ENCODE peak calls at places on chromosomes 11 and 22, in six cellular contexts. L, G, C, T, K and M are unnamed samples.
A peak's percentile ranks its signal among the peaks of the same experiment; 100 is the strongest.

GRCh38 chr11:2940166-2940929 is 11.1 kb upstream of the PHLDA2 start:
- DNase-seq in L (no peak), G (no peak), C (peak; percentile 30), T (peak; percentile 85), K (no peak), M (peak; percentile 52)

GRCh38 chr22:18947905-18948304 is 11.8 kb upstream of the PRODH start:
- DNase-seq in L (no peak), G (no peak), C (no peak), T (peak; percentile 47), K (no peak), M (no peak)

GRCh38 chr11:66858186-66858938 is 1.5 kb downstream of the LRFN4 start:
- DNase-seq in L (no peak), G (no peak), C (no peak), T (no peak), K (no peak), M (no peak)

GRCh38 chr22:44732017-44732561 is 20.3 kb upstream of the ARHGAP8 start:
- DNase-seq in L (no peak), G (no peak), C (no peak), T (peak; percentile 40), K (no peak), M (no peak)

GRCh38 chr11:117946196-117946841 is 17.1 kb upstream of the TMPRSS13 start:
- DNase-seq in L (no peak), G (no peak), C (no peak), T (no peak), K (no peak), M (no peak)

GRCh38 chr11:119696378-119697157 is 32.4 kb downstream of the NECTIN1 start:
- DNase-seq in L (no peak), G (no peak), C (no peak), T (no peak), K (no peak), M (no peak)

GRCh38 chr11:105821366-105821765 is 200.7 kb downstream of the MSANTD4 start:
- DNase-seq in L (no peak), G (no peak), C (no peak), T (no peak), K (no peak), M (no peak)

GRCh38 chr11:63560506-63561179 is 2.5 kb downstream of the PLAAT2 start:
- DNase-seq in L (no peak), G (no peak), C (peak; percentile 45), T (no peak), K (no peak), M (peak; percentile 17)

GRCh38 chr11:31240340-31240904 is 129.1 kb downstream of the DCDC1 start:
- DNase-seq in L (no peak), G (no peak), C (peak; percentile 4), T (no peak), K (no peak), M (no peak)

GRCh38 chr11:73217131-73217809 is 811 bp upstream of the P2RY2 start:
- DNase-seq in L (no peak), G (no peak), C (no peak), T (no peak), K (peak; percentile 70), M (no peak)

GRCh38 chr11:78812513-78813293 is 238.0 kb upstream of the NARS2 start:
- DNase-seq in L (no peak), G (no peak), C (no peak), T (no peak), K (no peak), M (no peak)

GRCh38 chr11:21185959-21186358 is 516.6 kb downstream of the NELL1 start:
- DNase-seq in L (no peak), G (no peak), C (no peak), T (no peak), K (no peak), M (no peak)

GRCh38 chr11:57791321-57792059 is 29.9 kb downstream of the CTNND1 start:
- DNase-seq in L (no peak), G (no peak), C (peak; percentile 20), T (peak; percentile 68), K (no peak), M (no peak)

GRCh38 chr22:21641417-21641794 is 696 bp upstream of the SDF2L1 start:
- DNase-seq in L (peak; percentile 48), G (no peak), C (no peak), T (no peak), K (peak; percentile 71), M (no peak)

GRCh38 chr22:46358766-46359165 is 23.3 kb downstream of the TRMU start:
- DNase-seq in L (no peak), G (no peak), C (no peak), T (peak; percentile 59), K (no peak), M (no peak)

GRCh38 chr11:122888162-122888561 is 5.6 kb downstream of the JHY start:
- DNase-seq in L (no peak), G (no peak), C (no peak), T (no peak), K (no peak), M (no peak)

GRCh38 chr11:95228081-95228859 is 2.7 kb downstream of the SESN3 start:
- DNase-seq in L (no peak), G (no peak), C (no peak), T (no peak), K (no peak), M (no peak)

GRCh38 chr22:25759825-25760231 is 17.8 kb downstream of the MYO18B start:
- DNase-seq in L (peak; percentile 26), G (no peak), C (no peak), T (no peak), K (no peak), M (no peak)

GRCh38 chr22:20550851-20551744 is 43.7 kb downstream of the MED15 start:
- DNase-seq in L (peak; percentile 55), G (peak; percentile 49), C (peak; percentile 68), T (no peak), K (peak; percentile 78), M (peak; percentile 73)

GRCh38 chr22:27602390-27602789 is 199.2 kb downstream of the MN1 start:
- DNase-seq in L (no peak), G (no peak), C (no peak), T (no peak), K (no peak), M (no peak)

GRCh38 chr11:28649922-28650321 is 541.7 kb downstream of the METTL15 start:
- DNase-seq in L (no peak), G (no peak), C (no peak), T (no peak), K (no peak), M (no peak)

GRCh38 chr22:50469377-50470305 is 5.2 kb downstream of the SBF1 start:
- DNase-seq in L (no peak), G (peak; percentile 94), C (peak; percentile 99), T (no peak), K (peak; percentile 79), M (peak; percentile 97)

GRCh38 chr11:100978442-100978841 is 151.2 kb downstream of the PGR start:
- DNase-seq in L (no peak), G (no peak), C (no peak), T (no peak), K (no peak), M (no peak)

GRCh38 chr11:27012254-27012921 is 18.5 kb downstream of the FIBIN start:
- DNase-seq in L (no peak), G (no peak), C (no peak), T (no peak), K (peak; percentile 60), M (no peak)

GRCh38 chr22:17896552-17896951 is 122.3 kb upstream of the BID start:
- DNase-seq in L (no peak), G (no peak), C (no peak), T (no peak), K (peak; percentile 84), M (no peak)

GRCh38 chr11:116082256-116082655 is 578.0 kb upstream of the CADM1 start:
- DNase-seq in L (no peak), G (no peak), C (no peak), T (no peak), K (no peak), M (no peak)

GRCh38 chr11:63017306-63017974 is 1.8 kb upstream of the SLC22A8 start:
- DNase-seq in L (no peak), G (no peak), C (no peak), T (no peak), K (no peak), M (no peak)

GRCh38 chr22:50302564-50302963 is 4.9 kb downstream of the PLXNB2 start:
- DNase-seq in L (no peak), G (no peak), C (no peak), T (no peak), K (no peak), M (no peak)

GRCh38 chr11:134742956-134743808 is 331.1 kb upstream of the B3GAT1 start:
- DNase-seq in L (no peak), G (no peak), C (no peak), T (no peak), K (peak; percentile 35), M (no peak)

GRCh38 chr22:34490911-34491310 is 570.6 kb upstream of the LARGE1 start:
- DNase-seq in L (no peak), G (no peak), C (no peak), T (no peak), K (no peak), M (no peak)

GRCh38 chr22:37777122-37777687 is 30.5 kb upstream of the GCAT start:
- DNase-seq in L (no peak), G (no peak), C (no peak), T (no peak), K (peak; percentile 78), M (no peak)

GRCh38 chr11:2460540-2461252 is 15.9 kb downstream of the KCNQ1 start:
- DNase-seq in L (no peak), G (no peak), C (no peak), T (no peak), K (no peak), M (no peak)

GRCh38 chr22:42994917-42995562 is 19.9 kb downstream of the PACSIN2 start:
- DNase-seq in L (peak; percentile 74), G (no peak), C (no peak), T (no peak), K (peak; percentile 82), M (no peak)

GRCh38 chr22:35400335-35400680 is 368 bp downstream of the MCM5 start:
- DNase-seq in L (no peak), G (no peak), C (no peak), T (no peak), K (no peak), M (no peak)

GRCh38 chr11:47856186-47856585 is 8.0 kb upstream of the NUP160 start:
- DNase-seq in L (no peak), G (no peak), C (no peak), T (no peak), K (no peak), M (no peak)

GRCh38 chr11:100930185-100930778 is 199.3 kb downstream of the PGR start:
- DNase-seq in L (no peak), G (no peak), C (no peak), T (no peak), K (no peak), M (no peak)

GRCh38 chr11:101860694-101861371 is 54.0 kb upstream of the CEP126 start:
- DNase-seq in L (peak; percentile 26), G (no peak), C (peak; percentile 10), T (no peak), K (peak; percentile 70), M (no peak)

GRCh38 chr11:120172054-120172881 is 34.4 kb upstream of the TRIM29 start:
- DNase-seq in L (peak; percentile 65), G (peak; percentile 26), C (peak; percentile 47), T (peak; percentile 83), K (peak; percentile 90), M (peak; percentile 27)

GRCh38 chr11:115324569-115325432 is 179.4 kb downstream of the CADM1 start:
- DNase-seq in L (peak; percentile 21), G (no peak), C (peak; percentile 4), T (no peak), K (peak; percentile 60), M (peak; percentile 42)

GRCh38 chr11:67644042-67644441 is 4.5 kb upstream of the TBX10 start:
- DNase-seq in L (no peak), G (no peak), C (no peak), T (no peak), K (no peak), M (no peak)